ENCODE peak calls at places on chromosomes 13 and 19, in five cellular contexts. Q, P, A, L and N are unnamed samples.
A peak's percentile ranks its signal among the peaks of the same experiment; 100 is the strongest.

GRCh38 chr19:30029721-30030510 is 87.9 kb downstream of the URI1 start:
- DNase-seq in A (no peak), Q (no peak), L (no peak), P (no peak), N (peak; percentile 93)

GRCh38 chr13:99218969-99219368 is 18.3 kb downstream of the UBAC2 start:
- DNase-seq in Q (no peak), P (no peak), L (peak; percentile 25), A (no peak), N (peak; percentile 55)

GRCh38 chr13:52975969-52976368 is 52.6 kb upstream of the OLFM4 start:
- DNase-seq in Q (no peak), L (no peak), P (no peak), A (no peak), N (no peak)

GRCh38 chr13:80101040-80101439 is 239.9 kb downstream of the SPRY2 start:
- DNase-seq in P (no peak), L (no peak), A (no peak), Q (no peak), N (no peak)

GRCh38 chr19:30163663-30164062 is 208.5 kb upstream of the ZNF536 start:
- DNase-seq in Q (peak; percentile 7), L (no peak), A (no peak), P (peak; percentile 26), N (no peak)

GRCh38 chr13:60268203-60268555 is 104.5 kb upstream of the DIAPH3 start:
- DNase-seq in Q (no peak), A (no peak), L (no peak), P (no peak), N (no peak)

GRCh38 chr19:42531313-42531712 is 3.0 kb upstream of the CEACAM1 start:
- DNase-seq in Q (no peak), A (no peak), L (no peak), P (no peak), N (no peak)

GRCh38 chr19:4369109-4369887 is 25.9 kb downstream of the MPND start:
- DNase-seq in A (no peak), P (peak; percentile 46), Q (peak; percentile 73), L (peak; percentile 84), N (peak; percentile 42)

GRCh38 chr19:3366104-3366760 is at the start of gene NFIC:
- DNase-seq in L (peak; percentile 71), P (peak; percentile 84), A (peak; percentile 84), Q (peak; percentile 94), N (peak; percentile 92)

GRCh38 chr13:77698211-77699058 is 948 bp downstream of the SLAIN1 start:
- DNase-seq in Q (peak; percentile 61), A (peak; percentile 15), P (peak; percentile 19), L (peak; percentile 44), N (no peak)

DNA sequence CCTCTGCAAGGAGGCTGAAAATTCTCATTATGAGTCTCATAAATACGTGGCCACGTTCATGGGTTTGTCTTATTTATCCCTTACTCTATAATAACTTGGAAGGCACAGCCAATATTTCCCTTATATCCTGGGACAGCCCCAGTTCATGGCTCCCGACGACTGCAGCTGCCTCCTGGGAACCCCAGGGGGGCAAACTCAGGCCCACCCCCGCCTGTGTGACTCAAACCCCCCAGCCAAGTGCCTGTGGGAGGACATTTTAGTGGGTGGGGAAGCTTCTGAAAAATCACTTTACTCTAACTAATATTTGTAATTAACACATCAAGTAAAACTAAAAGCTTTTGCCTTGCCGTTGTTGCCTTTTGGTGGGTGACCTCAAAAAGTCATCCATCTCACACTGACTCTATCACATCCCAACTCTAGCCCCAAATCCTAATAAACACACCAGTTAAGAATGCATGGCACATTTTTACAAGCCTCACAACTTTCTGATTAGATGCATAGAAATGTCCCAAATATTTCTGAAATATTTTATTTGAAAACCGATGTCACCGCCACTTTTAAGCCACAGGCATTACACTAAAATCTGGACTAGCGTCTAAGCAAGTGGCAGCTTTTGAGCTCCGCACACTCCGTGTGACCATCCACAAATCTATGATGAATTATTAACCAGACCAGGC is 14.2 kb downstream of the RASA3 start:
- DNase-seq in L (no peak), Q (peak; percentile 20), A (no peak), P (no peak), N (no peak)
- H3K4me1 ChIP-seq in L (peaks cover 21% of the 10 kb centered on the region), Q (peaks cover 48% of the 10 kb centered on the region), A (peaks cover 59% of the 10 kb centered on the region), P (peaks cover 56% of the 10 kb centered on the region), N (peaks cover 34% of the 10 kb centered on the region)

GRCh38 chr19:52410276-52410675 is 12.6 kb downstream of the ZNF528 start:
- DNase-seq in A (no peak), L (no peak), Q (no peak), P (no peak), N (no peak)
- H3K9me3 ChIP-seq in A (peaks cover 100% of the 10 kb centered on the region), L (peaks cover 66% of the 10 kb centered on the region), Q (peaks cover 63% of the 10 kb centered on the region), P (peaks cover 100% of the 10 kb centered on the region), N (peaks cover 20% of the 10 kb centered on the region)

GRCh38 chr19:2188708-2189385 is 25.1 kb downstream of the DOT1L start:
- DNase-seq in L (no peak), Q (no peak), A (no peak), P (no peak), N (no peak)
- H3K4me1 ChIP-seq in L (peaks cover 10% of the 10 kb centered on the region), Q (peaks cover 49% of the 10 kb centered on the region), A (peaks cover 64% of the 10 kb centered on the region), P (peaks cover 63% of the 10 kb centered on the region), N (peaks cover 30% of the 10 kb centered on the region)

GRCh38 chr19:55858401-55858800 is 22.1 kb downstream of the NLRP4 start:
- DNase-seq in P (no peak), A (no peak), Q (no peak), L (no peak), N (no peak)
- H3K9me3 ChIP-seq in P (no peaks in the 10 kb centered on the region), A (peaks cover 4% of the 10 kb centered on the region), Q (no peaks in the 10 kb centered on the region), L (no peaks in the 10 kb centered on the region), N (peaks cover 12% of the 10 kb centered on the region)

DNA sequence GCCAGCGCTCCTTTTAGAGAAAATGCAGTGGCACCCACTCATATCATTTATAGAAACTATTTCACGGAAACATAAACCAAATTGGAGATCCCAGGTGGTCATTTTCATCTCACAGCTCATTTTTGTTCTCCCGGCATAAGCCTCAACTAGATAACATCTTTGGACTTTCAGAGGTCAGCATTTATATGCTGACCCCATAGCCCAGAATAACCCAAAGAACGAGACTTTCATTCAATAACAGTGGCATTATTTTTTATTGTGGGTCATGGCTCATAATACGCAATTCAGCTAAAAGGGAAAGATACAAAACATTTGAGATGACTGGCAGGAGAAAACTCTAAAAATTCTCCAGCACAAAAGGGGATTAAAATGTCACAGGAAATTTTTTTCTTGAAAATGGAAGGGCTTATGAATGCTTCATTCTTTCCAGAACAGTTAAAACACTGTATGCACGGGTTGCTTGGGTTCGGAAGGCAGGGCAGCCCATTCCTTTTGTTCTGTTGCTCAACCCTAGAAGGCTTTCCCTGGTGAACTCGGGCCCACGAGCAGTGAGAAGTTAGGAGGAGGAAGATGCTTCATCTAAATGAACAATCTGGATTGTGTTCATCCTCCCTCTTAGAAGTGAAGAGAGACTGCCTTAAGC is 24.0 kb downstream of the STARD13 start:
- DNase-seq in Q (no peak), P (no peak), A (no peak), L (no peak), N (no peak)
- H3K4me1 ChIP-seq in Q (peaks cover 56% of the 10 kb centered on the region), P (peaks cover 98% of the 10 kb centered on the region), A (peaks cover 97% of the 10 kb centered on the region), L (peaks cover 28% of the 10 kb centered on the region), N (peaks cover 62% of the 10 kb centered on the region)

GRCh38 chr19:12232961-12233360 is 61.7 kb downstream of the ZNF44 start:
- DNase-seq in P (no peak), Q (no peak), L (no peak), A (no peak), N (no peak)
- H3K9me3 ChIP-seq in P (no peaks in the 10 kb centered on the region), Q (no peaks in the 10 kb centered on the region), L (no peaks in the 10 kb centered on the region), A (no peaks in the 10 kb centered on the region), N (peaks cover 5% of the 10 kb centered on the region)

DNA sequence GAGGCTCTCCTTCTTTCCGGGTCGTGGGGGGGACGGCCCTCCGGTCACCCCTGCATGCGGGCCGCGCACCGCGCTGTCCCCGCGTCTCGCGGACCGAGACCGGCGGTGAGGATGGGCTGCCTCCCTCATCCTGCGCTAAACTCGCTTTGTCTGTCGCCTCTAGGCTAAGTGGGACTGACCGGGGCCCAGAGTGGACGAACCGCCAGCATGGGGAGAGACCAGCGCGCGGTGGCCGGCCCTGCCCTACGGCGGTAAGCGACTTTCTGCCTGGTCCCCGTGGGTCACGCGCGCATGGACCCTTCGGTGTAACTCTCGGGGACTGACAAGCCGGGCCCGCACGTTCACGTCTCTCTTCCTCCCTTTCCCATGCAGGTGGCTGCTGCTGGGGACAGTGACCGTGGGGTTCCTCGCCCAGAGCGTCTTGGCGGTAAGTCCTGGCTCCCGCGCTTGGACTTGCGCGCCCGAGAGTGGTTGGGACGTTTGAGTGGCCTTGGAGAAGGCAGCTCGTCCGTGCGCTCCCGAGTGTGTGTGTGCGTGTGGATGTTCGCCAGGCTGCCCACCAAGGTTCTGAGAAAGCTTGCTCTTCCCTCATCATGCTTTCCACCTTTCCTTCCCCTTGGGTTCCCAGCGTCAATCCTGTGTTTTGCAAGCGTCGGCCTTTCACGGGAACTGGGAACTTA is 753 bp downstream of the COL4A2 start:
- DNase-seq in A (peak; percentile 38), P (no peak), Q (no peak), L (no peak), N (peak; percentile 86)
- H3K4me1 ChIP-seq in A (peaks cover 71% of the 10 kb centered on the region), P (peaks cover 98% of the 10 kb centered on the region), Q (peaks cover 13% of the 10 kb centered on the region), L (no peaks in the 10 kb centered on the region), N (peaks cover 87% of the 10 kb centered on the region)